ENCODE peak calls at places on chromosomes 2 and 18, in four cellular contexts. One of them, this sample, is unnamed.
A peak's percentile ranks its signal among the peaks of the same experiment; 100 is the strongest.

GRCh38 chr2:24287171-24287570 is 73.2 kb downstream of the ITSN2 start:
- DNase-seq in GM12878: no peak
- DNase-seq in HepG2: no peak
- DNase-seq in H1: no peak
- DNase-seq in this sample: no peak

GRCh38 chr2:125559186-125559585 is 1096.8 kb upstream of the GYPC start:
- DNase-seq in GM12878: peak; percentile 31
- DNase-seq in HepG2: no peak
- DNase-seq in H1: no peak
- DNase-seq in this sample: no peak

GRCh38 chr2:186822323-186822722 is 26.6 kb downstream of the ZSWIM2 start:
- DNase-seq in GM12878: no peak
- DNase-seq in HepG2: no peak
- DNase-seq in H1: no peak
- DNase-seq in this sample: no peak

GRCh38 chr2:218284106-218284811 is 8.0 kb downstream of the TMBIM1 start:
- DNase-seq in GM12878: no peak
- DNase-seq in HepG2: no peak
- DNase-seq in H1: no peak
- DNase-seq in this sample: no peak

GRCh38 chr2:234771176-234771575 is 180.6 kb upstream of the SH3BP4 start:
- DNase-seq in GM12878: no peak
- DNase-seq in HepG2: no peak
- DNase-seq in H1: no peak
- DNase-seq in this sample: no peak

GRCh38 chr2:70988151-70988550 is 6.5 kb downstream of the TEX261 start:
- DNase-seq in GM12878: no peak
- DNase-seq in HepG2: no peak
- DNase-seq in H1: no peak
- DNase-seq in this sample: no peak

GRCh38 chr2:85669549-85669948 is 1.6 kb upstream of the SFTPB start:
- DNase-seq in GM12878: peak; percentile 55
- DNase-seq in HepG2: no peak
- DNase-seq in H1: no peak
- DNase-seq in this sample: no peak

GRCh38 chr2:201500534-201500933 is 49.0 kb downstream of the STRADB start:
- DNase-seq in GM12878: no peak
- DNase-seq in HepG2: no peak
- DNase-seq in H1: no peak
- DNase-seq in this sample: no peak

GRCh38 chr18:9516437-9517064 is 41.2 kb downstream of the RALBP1 start:
- DNase-seq in GM12878: peak; percentile 17
- DNase-seq in HepG2: peak; percentile 14
- DNase-seq in H1: no peak
- DNase-seq in this sample: no peak

GRCh38 chr2:129828829-129829228 is 150.6 kb upstream of the RAB6C start:
- DNase-seq in GM12878: no peak
- DNase-seq in HepG2: no peak
- DNase-seq in H1: no peak
- DNase-seq in this sample: no peak

GRCh38 chr2:20052872-20053281 is 1.4 kb upstream of the LAPTM4A start:
- DNase-seq in GM12878: no peak
- DNase-seq in HepG2: no peak
- DNase-seq in H1: no peak
- DNase-seq in this sample: no peak

GRCh38 chr2:205024822-205025518 is 479.7 kb downstream of the PARD3B start:
- DNase-seq in GM12878: no peak
- DNase-seq in HepG2: peak; percentile 29
- DNase-seq in H1: no peak
- DNase-seq in this sample: no peak

GRCh38 chr2:205020673-205021072 is 475.4 kb downstream of the PARD3B start:
- DNase-seq in GM12878: no peak
- DNase-seq in HepG2: peak; percentile 13
- DNase-seq in H1: no peak
- DNase-seq in this sample: no peak

GRCh38 chr2:205022751-205023150 is 477.5 kb downstream of the PARD3B start:
- DNase-seq in GM12878: no peak
- DNase-seq in HepG2: no peak
- DNase-seq in H1: no peak
- DNase-seq in this sample: no peak

GRCh38 chr2:205030695-205031094 is 485.4 kb downstream of the PARD3B start:
- DNase-seq in GM12878: no peak
- DNase-seq in HepG2: peak; percentile 64
- DNase-seq in H1: no peak
- DNase-seq in this sample: no peak

DNA sequence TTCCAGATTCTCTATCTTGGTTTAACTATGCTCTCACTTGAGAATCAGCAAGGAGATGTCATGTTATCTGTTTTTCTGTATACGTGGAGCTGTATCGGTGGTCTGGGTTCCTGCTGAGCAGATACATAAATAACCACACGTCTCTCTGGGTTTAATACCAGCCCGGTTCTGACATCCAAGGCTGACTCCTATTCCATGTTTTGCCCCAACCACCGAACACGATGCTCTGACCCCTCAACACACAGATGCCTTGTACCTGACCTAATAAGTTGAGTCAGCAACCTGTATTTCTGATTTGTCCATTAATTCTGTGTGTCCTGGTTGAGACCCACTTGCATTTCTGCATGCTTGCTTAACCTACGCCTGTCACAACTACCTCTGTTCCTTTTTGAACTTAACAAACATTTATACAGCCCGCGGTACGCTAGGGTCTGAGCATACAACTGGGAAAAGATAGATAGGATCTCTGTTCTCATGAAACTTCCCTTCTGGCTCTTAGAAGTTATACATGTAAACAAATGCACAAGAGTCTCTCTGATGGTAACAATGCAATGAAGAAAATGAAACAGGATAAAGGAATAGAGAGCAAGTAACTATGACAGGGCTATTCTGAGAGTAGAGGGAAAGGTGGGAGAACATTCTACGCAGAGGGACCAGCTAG is 480.4 kb downstream of the PARD3B start:
- DNase-seq in GM12878: no peak
- DNase-seq in HepG2: peak; percentile 24
- DNase-seq in H1: no peak
- DNase-seq in this sample: no peak
- H3K9ac ChIP-seq in GM12878: no peak overlapping the region
- H3K9ac ChIP-seq in HepG2: no peak overlapping the region
- H3K9ac ChIP-seq in H1: no peak overlapping the region
- H3K9ac ChIP-seq in this sample: no peak overlapping the region

GRCh38 chr2:133568172-133568571 is at the start of gene NCKAP5:
- DNase-seq in GM12878: no peak
- DNase-seq in HepG2: no peak
- DNase-seq in H1: no peak
- DNase-seq in this sample: no peak
- TF ChIP-seq SUZ12 in GM12878: no peak
- TF ChIP-seq SUZ12 in HepG2: no peak
- TF ChIP-seq SUZ12 in H1: no peak
- TF ChIP-seq SUZ12 in this sample: no peak

DNA sequence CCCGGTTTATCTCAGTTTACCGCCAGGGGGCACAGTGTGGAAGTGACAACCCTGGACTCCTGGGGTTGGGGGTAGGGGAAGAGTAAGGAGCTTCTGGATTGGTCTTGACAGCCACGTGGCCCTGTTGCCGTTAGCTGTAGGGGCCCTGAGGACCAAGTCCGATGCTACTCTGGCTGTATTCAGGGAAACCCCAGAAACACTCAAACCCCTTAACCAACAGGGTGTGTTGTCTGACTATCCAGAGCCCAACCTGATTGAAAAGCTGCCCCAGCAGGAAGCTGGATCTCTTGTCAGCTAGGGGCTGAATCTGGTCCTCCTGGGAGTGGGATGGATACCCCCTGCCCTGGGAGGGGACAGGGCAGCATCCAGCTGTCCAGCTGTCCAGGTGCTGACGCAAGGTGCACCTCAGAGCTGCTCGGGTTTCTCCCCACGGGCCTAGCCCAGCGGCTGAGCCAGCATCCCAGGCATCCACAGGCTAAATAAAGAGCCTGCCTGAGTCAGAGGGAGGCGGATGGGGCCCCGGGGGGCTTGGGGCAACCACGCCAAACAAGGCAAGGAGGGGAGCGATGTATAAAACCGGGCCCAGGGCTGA is 3.1 kb upstream of the GMPPA start:
- DNase-seq in GM12878: peak; percentile 21
- DNase-seq in HepG2: peak; percentile 85
- DNase-seq in H1: no peak
- DNase-seq in this sample: peak; percentile 66
- H3K9ac ChIP-seq in GM12878: no peak overlapping the region
- H3K9ac ChIP-seq in HepG2: no peak overlapping the region
- H3K9ac ChIP-seq in H1: no peak overlapping the region
- H3K9ac ChIP-seq in this sample: peak overlapping the region; percentile 24

DNA sequence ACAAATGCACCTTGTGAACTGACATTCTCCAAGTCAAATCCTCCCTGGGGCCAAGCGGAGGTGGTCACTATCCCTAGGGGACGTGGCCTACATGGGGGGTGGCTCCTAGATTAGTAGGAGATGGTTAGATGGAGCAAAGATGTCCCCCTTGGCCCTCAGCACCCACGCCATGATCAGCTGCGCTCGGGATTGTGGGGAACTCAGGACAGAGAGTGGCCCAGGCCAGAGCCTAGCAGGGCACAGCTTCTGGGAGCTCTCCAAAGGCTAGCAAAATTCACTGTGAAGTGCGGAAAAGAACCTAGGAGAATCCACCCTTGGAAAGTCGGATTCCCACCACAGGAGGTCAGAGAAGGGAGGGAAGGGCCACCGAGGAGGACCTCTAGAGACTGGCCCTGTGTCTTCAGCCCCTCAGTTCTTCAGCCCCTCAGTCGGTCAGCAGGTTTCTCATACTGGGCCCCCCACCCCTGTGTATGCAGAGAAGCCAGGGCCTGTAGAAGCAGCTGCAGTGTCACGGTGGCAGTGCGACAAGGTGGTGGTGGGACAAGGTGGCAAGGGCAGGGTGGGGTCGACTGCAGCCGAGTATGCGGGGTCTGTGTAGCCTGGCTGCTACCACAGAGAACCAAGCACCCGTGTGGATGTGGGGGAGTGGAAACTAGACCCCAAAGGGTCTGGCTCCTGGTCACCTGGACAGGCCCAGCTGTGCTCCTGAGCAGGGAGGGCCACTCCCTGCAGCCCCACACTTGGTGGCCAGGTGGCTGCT is 18.4 kb downstream of the GPR55 start:
- DNase-seq in GM12878: no peak
- DNase-seq in HepG2: no peak
- DNase-seq in H1: no peak
- DNase-seq in this sample: no peak
- TF ChIP-seq SUZ12 in GM12878: no peak
- TF ChIP-seq SUZ12 in HepG2: no peak
- TF ChIP-seq SUZ12 in H1: no peak
- TF ChIP-seq SUZ12 in this sample: no peak

GRCh38 chr2:118855451-118856279 is 8.2 kb upstream of the EN1 start:
- DNase-seq in GM12878: no peak
- DNase-seq in HepG2: peak; percentile 60
- DNase-seq in H1: peak; percentile 67
- DNase-seq in this sample: peak; percentile 84
- H3K9ac ChIP-seq in GM12878: no peak overlapping the region
- H3K9ac ChIP-seq in HepG2: no peak overlapping the region
- H3K9ac ChIP-seq in H1: no peak overlapping the region
- H3K9ac ChIP-seq in this sample: peak overlapping the region; percentile 50

DNA sequence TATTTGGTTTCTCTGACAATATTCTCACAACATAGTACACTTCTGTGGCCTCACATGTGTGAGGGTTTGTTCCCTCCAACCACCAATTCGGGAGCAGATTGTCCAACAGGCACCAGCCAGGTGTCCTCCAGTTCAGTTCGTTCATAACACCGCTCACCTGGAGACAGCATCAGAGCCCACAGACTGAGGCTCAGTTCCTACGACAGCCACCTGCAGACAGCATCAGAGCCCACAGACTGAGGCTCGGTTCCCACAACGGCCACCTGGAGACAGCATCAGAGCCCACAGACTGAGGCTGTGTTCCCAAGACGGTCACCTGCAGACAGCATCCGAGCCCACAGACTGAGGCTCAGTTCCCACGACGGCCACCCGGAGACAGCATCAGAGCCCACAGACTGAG is 58.2 kb upstream of the SNTG2 start:
- DNase-seq in GM12878: no peak
- DNase-seq in HepG2: no peak
- DNase-seq in H1: no peak
- DNase-seq in this sample: no peak
- TF ChIP-seq SUZ12 in GM12878: no peak
- TF ChIP-seq SUZ12 in HepG2: no peak
- TF ChIP-seq SUZ12 in H1: no peak
- TF ChIP-seq SUZ12 in this sample: no peak

DNA sequence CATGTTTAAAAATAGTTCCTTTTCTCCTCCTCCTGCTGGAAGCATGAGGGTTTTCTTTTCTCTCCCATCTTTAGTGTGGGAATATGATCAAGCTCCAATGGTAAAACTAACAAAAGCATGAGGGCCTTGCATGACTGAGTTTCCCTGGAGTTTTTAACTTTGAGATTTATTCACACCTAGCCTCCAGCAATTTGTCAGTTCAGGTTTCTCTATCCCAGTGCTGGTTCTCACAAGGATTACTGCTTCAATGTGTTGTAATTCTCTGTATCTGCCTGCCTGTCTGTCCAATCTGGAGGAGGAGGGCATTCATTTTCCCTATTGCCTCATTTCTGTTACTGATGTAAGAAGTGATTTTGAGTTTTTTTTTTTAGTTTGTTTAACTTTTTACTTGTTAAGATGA is 57.5 kb upstream of the RPRM start:
- DNase-seq in GM12878: no peak
- DNase-seq in HepG2: no peak
- DNase-seq in H1: no peak
- DNase-seq in this sample: no peak
- H3K9ac ChIP-seq in GM12878: no peak overlapping the region
- H3K9ac ChIP-seq in HepG2: no peak overlapping the region
- H3K9ac ChIP-seq in H1: no peak overlapping the region
- H3K9ac ChIP-seq in this sample: no peak overlapping the region

GRCh38 chr2:58479557-58480120 is 238.5 kb upstream of the FANCL start:
- DNase-seq in GM12878: no peak
- DNase-seq in HepG2: no peak
- DNase-seq in H1: peak; percentile 19
- DNase-seq in this sample: peak; percentile 15
- TF ChIP-seq SUZ12 in GM12878: no peak
- TF ChIP-seq SUZ12 in HepG2: no peak
- TF ChIP-seq SUZ12 in H1: no peak
- TF ChIP-seq SUZ12 in this sample: no peak

GRCh38 chr2:128318776-128319456 is at the start of gene HS6ST1:
- DNase-seq in GM12878: no peak
- DNase-seq in HepG2: peak; percentile 69
- DNase-seq in H1: no peak
- DNase-seq in this sample: peak; percentile 75

GRCh38 chr2:128315829-128316776 is 2.6 kb downstream of the HS6ST1 start:
- DNase-seq in GM12878: no peak
- DNase-seq in HepG2: no peak
- DNase-seq in H1: no peak
- DNase-seq in this sample: no peak

GRCh38 chr2:128317186-128317897 is 1.3 kb downstream of the HS6ST1 start:
- DNase-seq in GM12878: peak; percentile 11
- DNase-seq in HepG2: peak; percentile 63
- DNase-seq in H1: peak; percentile 36
- DNase-seq in this sample: no peak

GRCh38 chr2:128315122-128315828 is 3.4 kb downstream of the HS6ST1 start:
- DNase-seq in GM12878: no peak
- DNase-seq in HepG2: no peak
- DNase-seq in H1: no peak
- DNase-seq in this sample: no peak

GRCh38 chr2:128316777-128317185 is 1.9 kb downstream of the HS6ST1 start:
- DNase-seq in GM12878: no peak
- DNase-seq in HepG2: no peak
- DNase-seq in H1: no peak
- DNase-seq in this sample: no peak
- H3K9ac ChIP-seq in GM12878: peak overlapping the region; percentile 64
- H3K9ac ChIP-seq in HepG2: peak overlapping the region; percentile 87
- H3K9ac ChIP-seq in H1: no peak overlapping the region
- H3K9ac ChIP-seq in this sample: peak overlapping the region; percentile 96